ENCODE peak calls at places on chromosomes 13 and 19, in four cellular contexts. One of them, this sample, is unnamed.
A peak's percentile ranks its signal among the peaks of the same experiment; 100 is the strongest.

GRCh38 chr19:35533822-35534521 is 716 bp downstream of the GAPDHS start:
- DNase-seq in HL-60: peak; percentile 38
- DNase-seq in GM12891: peak; percentile 56
- DNase-seq in GM12878: no peak
- DNase-seq in this sample: no peak

GRCh38 chr13:28282451-28282850 is 144.1 kb downstream of the PAN3 start:
- DNase-seq in GM12878: peak; percentile 28
- DNase-seq in HL-60: peak; percentile 80
- DNase-seq in GM12891: no peak
- DNase-seq in this sample: no peak

GRCh38 chr19:21482863-21483276 is 22.5 kb upstream of the ZNF429 start:
- DNase-seq in GM12878: no peak
- DNase-seq in GM12891: peak; percentile 52
- DNase-seq in HL-60: no peak
- DNase-seq in this sample: peak; percentile 30

GRCh38 chr13:33838567-33839131 is 20.7 kb downstream of the RFC3 start:
- DNase-seq in GM12878: no peak
- DNase-seq in HL-60: no peak
- DNase-seq in GM12891: no peak
- DNase-seq in this sample: no peak

GRCh38 chr19:13120817-13121216 is 2.8 kb downstream of the NACC1 start:
- DNase-seq in GM12891: no peak
- DNase-seq in GM12878: no peak
- DNase-seq in HL-60: no peak
- DNase-seq in this sample: no peak

GRCh38 chr13:95509521-95510315 is 42.8 kb upstream of the CLDN10 start:
- DNase-seq in HL-60: peak; percentile 72
- DNase-seq in GM12878: no peak
- DNase-seq in GM12891: no peak
- DNase-seq in this sample: no peak

GRCh38 chr19:2661615-2662014 is 40.9 kb downstream of the GNG7 start:
- DNase-seq in HL-60: no peak
- DNase-seq in GM12891: no peak
- DNase-seq in GM12878: no peak
- DNase-seq in this sample: no peak

GRCh38 chr19:5154129-5154798 is 185.4 kb downstream of the KDM4B start:
- DNase-seq in HL-60: no peak
- DNase-seq in GM12878: no peak
- DNase-seq in GM12891: peak; percentile 70
- DNase-seq in this sample: peak; percentile 75

GRCh38 chr13:43682698-43683097 is 104.1 kb downstream of the ENOX1 start:
- DNase-seq in HL-60: no peak
- DNase-seq in GM12891: no peak
- DNase-seq in GM12878: no peak
- DNase-seq in this sample: no peak

GRCh38 chr13:23707674-23708073 is 137.5 kb downstream of the TNFRSF19 start:
- DNase-seq in GM12891: no peak
- DNase-seq in HL-60: no peak
- DNase-seq in GM12878: no peak
- DNase-seq in this sample: no peak

GRCh38 chr19:2477141-2477710 is 1.3 kb downstream of the GADD45B start:
- DNase-seq in GM12878: no peak
- DNase-seq in HL-60: no peak
- DNase-seq in GM12891: no peak
- DNase-seq in this sample: no peak

GRCh38 chr19:48458016-48458415 is 2.6 kb downstream of the KCNJ14 start:
- DNase-seq in HL-60: peak; percentile 25
- DNase-seq in GM12878: no peak
- DNase-seq in GM12891: no peak
- DNase-seq in this sample: no peak

GRCh38 chr13:108769213-108770070 is 140.0 kb downstream of the MYO16 start:
- DNase-seq in GM12878: no peak
- DNase-seq in GM12891: no peak
- DNase-seq in HL-60: no peak
- DNase-seq in this sample: peak; percentile 57
- TF ChIP-seq SPI1 in GM12878: no peak
- TF ChIP-seq SPI1 in GM12891: no peak
- TF ChIP-seq SPI1 in HL-60: no peak
- TF ChIP-seq SPI1 in this sample: no peak

DNA sequence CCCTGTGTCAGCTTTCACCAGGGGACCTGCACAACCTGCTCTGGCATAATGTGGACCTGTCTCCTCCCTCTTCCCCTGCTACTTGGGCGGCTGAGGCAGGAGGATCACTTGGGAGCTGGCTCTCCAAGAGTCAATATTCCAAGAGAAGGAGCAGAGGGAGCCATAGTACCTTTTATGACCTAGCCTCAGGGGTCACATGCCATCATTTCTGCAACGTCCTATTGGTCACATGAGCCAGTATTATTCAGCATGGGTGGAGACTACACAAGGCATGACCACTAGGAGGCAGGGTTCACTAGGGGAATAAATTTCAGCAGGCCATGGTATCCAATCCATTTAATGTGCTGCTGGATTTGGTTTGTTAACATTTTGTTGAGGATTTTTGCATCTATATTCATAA is 12.0 kb upstream of the SHFL start:
- DNase-seq in HL-60: no peak
- DNase-seq in GM12891: no peak
- DNase-seq in GM12878: no peak
- DNase-seq in this sample: peak; percentile 75
- TF ChIP-seq SPI1 in HL-60: no peak
- TF ChIP-seq SPI1 in GM12891: no peak
- TF ChIP-seq SPI1 in GM12878: no peak
- TF ChIP-seq SPI1 in this sample: no peak

GRCh38 chr13:48334534-48335127 is 31.1 kb downstream of the RB1 start:
- DNase-seq in GM12878: peak; percentile 24
- DNase-seq in GM12891: no peak
- DNase-seq in HL-60: no peak
- DNase-seq in this sample: no peak
- TF ChIP-seq SPI1 in GM12878: no peak
- TF ChIP-seq SPI1 in GM12891: no peak
- TF ChIP-seq SPI1 in HL-60: no peak
- TF ChIP-seq SPI1 in this sample: no peak

DNA sequence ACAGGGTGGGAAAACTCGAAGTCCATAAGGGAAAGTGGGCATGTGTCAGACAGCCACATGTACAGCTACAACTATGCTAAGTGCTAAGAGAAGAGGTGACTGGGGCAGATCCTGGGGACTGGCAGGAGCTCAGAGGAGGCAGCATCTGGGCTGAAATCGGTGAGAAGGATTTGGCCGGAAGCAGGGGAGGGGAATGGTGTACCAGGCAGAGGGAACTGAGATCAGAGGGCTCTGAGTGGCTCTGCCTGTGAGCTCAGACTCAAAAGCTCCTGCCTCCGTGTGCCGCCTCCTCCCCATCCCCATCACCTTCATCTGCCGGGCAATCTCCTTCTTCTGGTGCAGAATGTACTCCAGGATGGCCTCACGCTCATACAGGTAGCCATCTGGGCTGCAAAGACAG is 21.8 kb downstream of the NOSIP start:
- DNase-seq in HL-60: no peak
- DNase-seq in GM12878: no peak
- DNase-seq in GM12891: no peak
- DNase-seq in this sample: no peak
- TF ChIP-seq SPI1 in HL-60: no peak
- TF ChIP-seq SPI1 in GM12878: no peak
- TF ChIP-seq SPI1 in GM12891: no peak
- TF ChIP-seq SPI1 in this sample: no peak

GRCh38 chr19:47445937-47446402 is 25.7 kb downstream of the SLC8A2 start:
- DNase-seq in GM12891: no peak
- DNase-seq in HL-60: peak; percentile 33
- DNase-seq in GM12878: no peak
- DNase-seq in this sample: peak; percentile 61
- TF ChIP-seq SPI1 in GM12891: no peak
- TF ChIP-seq SPI1 in HL-60: no peak
- TF ChIP-seq SPI1 in GM12878: no peak
- TF ChIP-seq SPI1 in this sample: no peak

GRCh38 chr13:111344471-111345191 is 24.2 kb downstream of the TEX29 start:
- DNase-seq in HL-60: no peak
- DNase-seq in GM12878: no peak
- DNase-seq in GM12891: no peak
- DNase-seq in this sample: peak; percentile 15
- TF ChIP-seq SPI1 in HL-60: no peak
- TF ChIP-seq SPI1 in GM12878: no peak
- TF ChIP-seq SPI1 in GM12891: no peak
- TF ChIP-seq SPI1 in this sample: no peak

This sample was measured in K562.